ENCODE peak calls at places on chromosomes 3 and 15, in four cellular contexts. Y is HEK293T, C is K562, Z is GM12878. S is an unnamed sample.

GRCh38 chr15:99163271-99164062 is 58.6 kb downstream of the SYNM start:
- DNase-seq in C (no peak), Y (no peak), Z (no peak), S (no peak)

GRCh38 chr3:110198717-110199587 is 861.6 kb upstream of the DPPA4 start:
- DNase-seq in C (no peak), Y (no peak), Z (no peak), S (no peak)

GRCh38 chr3:162847511-162847910 is 1350.9 kb downstream of the OTOL1 start:
- DNase-seq in Y (no peak), C (no peak), Z (no peak), S (no peak)

GRCh38 chr3:66037986-66038369 is 740 bp downstream of the MAGI1 start:
- DNase-seq in Z (no peak), Y (peak), C (peak), S (no peak)

GRCh38 chr3:175608351-175608750 is 749.2 kb downstream of the NAALADL2 start:
- DNase-seq in Z (no peak), C (no peak), Y (no peak), S (no peak)

GRCh38 chr3:128190501-128190900 is 37.2 kb downstream of the EEFSEC start:
- DNase-seq in Z (no peak), Y (no peak), C (no peak), S (no peak)

GRCh38 chr15:70557506-70558258 is 205.7 kb downstream of the UACA start:
- DNase-seq in Y (no peak), Z (no peak), C (no peak), S (no peak)

GRCh38 chr15:89504166-89504565 is 7.8 kb upstream of the RHCG start:
- DNase-seq in Z (no peak), C (no peak), Y (no peak), S (no peak)

GRCh38 chr15:48427479-48427878 is 96.2 kb downstream of the DUT start:
- DNase-seq in Z (no peak), Y (no peak), C (no peak), S (no peak)

GRCh38 chr15:74632601-74633000 is 17.0 kb downstream of the CLK3 start:
- DNase-seq in Z (no peak), C (no peak), Y (no peak), S (no peak)

GRCh38 chr15:36785396-36785795 is 206.0 kb downstream of the CDIN1 start:
- DNase-seq in C (no peak), Y (no peak), Z (no peak), S (peak)

GRCh38 chr3:120418446-120418845 is 32.3 kb downstream of the FSTL1 start:
- DNase-seq in Z (no peak), Y (no peak), C (no peak), S (no peak)

GRCh38 chr15:78102741-78103140 is 10.4 kb downstream of the SH2D7 start:
- DNase-seq in Y (no peak), Z (no peak), C (no peak), S (no peak)

GRCh38 chr3:168889666-168890065 is 773.8 kb downstream of the MECOM start:
- DNase-seq in Y (no peak), C (no peak), Z (no peak), S (peak)

GRCh38 chr15:74036271-74037170 is 42.0 kb downstream of the PML start:
- DNase-seq in Z (no peak), Y (peak), C (peak), S (peak)

GRCh38 chr3:49170744-49171118 is 667 bp upstream of the KLHDC8B start:
- DNase-seq in C (no peak), Y (no peak), Z (no peak), S (no peak)

GRCh38 chr15:89954541-89954940 is 41.8 kb upstream of the ARPIN start:
- DNase-seq in Z (no peak), Y (no peak), C (no peak), S (no peak)

GRCh38 chr3:171516765-171517164 is 56.6 kb upstream of the TNIK start:
- DNase-seq in Z (no peak), Y (no peak), C (no peak), S (no peak)

GRCh38 chr15:77855871-77856270 is 221.6 kb downstream of the TBC1D2B start:
- DNase-seq in C (no peak), Y (no peak), Z (no peak), S (no peak)

GRCh38 chr3:14847613-14848541 is 29.1 kb downstream of the FGD5 start:
- DNase-seq in Z (no peak), Y (no peak), C (peak), S (no peak)

GRCh38 chr3:36911990-36912804 is 32.7 kb downstream of the TRANK1 start:
- DNase-seq in Y (no peak), Z (peak), C (no peak), S (peak)

GRCh38 chr15:46091860-46092450 is 457.1 kb downstream of the SQOR start:
- DNase-seq in Y (peak), C (peak), Z (no peak), S (peak)

GRCh38 chr15:58434334-58434888 is 2.6 kb downstream of the LIPC start:
- DNase-seq in Z (no peak), C (no peak), Y (no peak), S (no peak)

GRCh38 chr3:58102976-58103447 is 94.8 kb downstream of the FLNB start:
- DNase-seq in Z (no peak), Y (no peak), C (no peak), S (peak)

GRCh38 chr3:26840272-26840870 is 217.8 kb downstream of the LRRC3B start:
- DNase-seq in Z (no peak), Y (no peak), C (no peak), S (no peak)

GRCh38 chr3:194266658-194267005 is 84.5 kb downstream of the CPN2 start:
- DNase-seq in Y (no peak), C (no peak), Z (no peak), S (no peak)

GRCh38 chr3:65636326-65636725 is 402.4 kb downstream of the MAGI1 start:
- DNase-seq in C (no peak), Y (no peak), Z (no peak), S (no peak)

GRCh38 chr3:129211772-129212171 is 28.1 kb upstream of the CNBP start:
- DNase-seq in C (peak), Z (no peak), Y (peak), S (peak)

GRCh38 chr15:73226064-73226463 is 142.7 kb downstream of the HCN4 start:
- DNase-seq in C (no peak), Z (no peak), Y (no peak), S (no peak)

GRCh38 chr15:64006642-64007041 is 39.6 kb downstream of the DAPK2 start:
- DNase-seq in Y (no peak), C (no peak), Z (no peak), S (no peak)

GRCh38 chr3:187813198-187813597 is 67.9 kb upstream of the BCL6 start:
- DNase-seq in Z (no peak), C (no peak), Y (no peak), S (no peak)

GRCh38 chr3:81033185-81033584 is 728.3 kb downstream of the GBE1 start:
- DNase-seq in Y (no peak), C (no peak), Z (no peak), S (no peak)

GRCh38 chr15:65772909-65773308 is 19.2 kb downstream of the DENND4A start:
- DNase-seq in Y (no peak), Z (no peak), C (no peak), S (no peak)

GRCh38 chr15:35194296-35194695 is 109.2 kb upstream of the NANOGP8 start:
- DNase-seq in Z (no peak), C (no peak), Y (no peak), S (no peak)

DNA sequence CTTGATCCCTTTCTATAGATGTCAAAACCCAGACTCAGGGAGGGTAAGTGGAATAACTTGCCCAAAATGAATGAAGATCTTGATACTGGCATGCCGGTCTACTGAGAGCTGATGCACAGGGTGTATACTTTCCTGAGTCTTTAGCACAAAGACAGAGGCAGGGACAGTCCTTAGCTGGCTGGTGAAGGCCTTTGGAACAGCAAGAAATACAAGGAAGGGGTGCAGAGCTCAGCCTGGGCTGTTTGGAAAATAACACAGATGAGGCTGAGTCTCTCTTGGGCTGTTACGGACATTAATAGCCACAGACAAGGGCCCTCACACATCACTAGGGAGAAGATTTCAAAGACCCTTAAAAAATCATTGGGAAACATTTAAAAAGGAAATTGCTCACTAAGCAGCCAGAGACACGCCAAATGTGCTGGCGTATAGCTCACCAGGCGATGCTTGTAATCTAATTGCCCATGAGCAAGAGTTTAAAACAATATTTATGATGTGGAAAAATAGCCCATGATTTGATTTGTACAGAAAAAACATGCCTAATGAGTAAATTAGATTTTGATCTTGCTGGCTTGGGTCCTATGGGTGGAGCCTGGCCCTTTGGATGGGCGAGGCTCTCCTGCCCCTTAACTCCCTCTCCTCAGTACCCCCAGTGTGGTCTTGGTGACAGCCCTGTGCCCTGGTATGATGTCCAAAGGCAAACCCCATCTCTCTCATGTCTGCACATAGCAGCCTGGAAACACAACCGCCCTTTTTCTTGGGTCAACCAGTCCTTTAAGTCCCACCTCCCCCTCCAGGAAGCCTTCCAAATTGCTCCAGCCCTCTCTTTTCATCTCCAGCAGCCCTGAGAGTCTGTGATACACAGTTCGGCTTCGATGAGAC is 81.8 kb upstream of the MRPS22 start:
- DNase-seq in Y (no peak), Z (no peak), C (no peak), S (no peak)
- TF ChIP-seq TARDBP in Y (no peak), Z (no peak), C (no peak), S (no peak)

DNA sequence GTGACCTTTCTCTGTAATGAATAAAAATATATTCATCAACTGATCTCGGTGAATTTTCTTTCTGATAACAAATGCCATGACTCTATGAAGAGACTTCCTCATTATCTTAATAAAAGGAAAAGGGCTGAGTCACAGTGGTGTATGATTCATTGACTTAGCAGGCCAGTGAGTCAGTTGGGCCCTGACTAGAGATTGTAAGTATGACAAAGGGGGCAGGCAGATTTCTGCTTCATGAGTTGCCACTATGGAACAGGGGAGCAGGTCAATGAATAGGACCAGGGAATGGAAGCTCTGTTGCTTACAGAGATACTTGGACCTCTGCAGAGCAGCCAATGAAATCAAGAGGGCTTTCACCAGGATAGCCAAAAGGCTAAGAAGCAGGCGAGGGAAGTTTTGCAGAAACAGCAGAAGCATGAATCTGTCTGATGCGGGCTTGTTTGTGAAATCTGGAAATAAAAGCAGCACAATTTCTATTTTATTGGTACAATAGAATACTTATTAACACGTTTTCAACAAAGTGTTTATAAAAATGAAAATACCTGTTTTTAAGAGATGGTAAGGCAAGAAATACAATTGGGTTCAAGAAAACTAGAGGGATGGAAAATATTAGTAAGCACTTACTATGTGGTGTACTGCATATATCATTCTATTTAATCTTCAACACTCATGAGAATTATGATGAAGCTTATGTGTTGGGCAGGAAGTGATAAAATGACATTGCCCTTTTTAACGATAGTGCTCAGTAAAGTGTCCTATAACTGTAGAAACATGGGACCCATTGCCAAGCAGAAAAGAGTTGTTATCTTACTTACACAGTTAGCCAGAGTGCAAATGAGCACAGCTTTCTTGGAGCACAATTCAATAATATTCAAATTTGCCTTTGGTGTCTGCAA is 169.8 kb upstream of the MYRIP start:
- DNase-seq in Z (no peak), Y (no peak), C (peak), S (peak)
- TF ChIP-seq TARDBP in Z (no peak), Y (no peak), C (no peak), S (no peak)

DNA sequence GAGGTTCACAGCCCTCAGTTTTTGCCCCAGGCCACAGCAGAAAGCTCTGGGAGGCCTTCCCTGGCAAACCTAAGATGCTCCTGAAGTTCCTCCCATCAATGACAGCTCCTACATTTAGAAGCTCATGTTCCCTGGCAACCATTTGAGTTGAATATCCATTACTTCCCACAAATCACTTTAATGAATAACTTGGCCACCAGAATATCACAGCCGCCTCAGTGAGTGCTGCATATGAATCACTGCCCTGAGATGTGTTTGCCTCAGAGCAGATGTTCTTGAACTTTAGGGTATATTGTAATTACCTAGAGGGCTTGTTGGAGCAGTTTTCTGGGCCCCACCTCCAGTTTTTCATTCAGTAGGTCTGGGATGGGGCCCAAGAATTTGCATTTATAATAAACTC is 27.4 kb downstream of the SLCO2A1 start:
- DNase-seq in C (no peak), Z (no peak), Y (no peak), S (no peak)
- TF ChIP-seq TARDBP in C (no peak), Z (no peak), Y (no peak), S (no peak)

DNA sequence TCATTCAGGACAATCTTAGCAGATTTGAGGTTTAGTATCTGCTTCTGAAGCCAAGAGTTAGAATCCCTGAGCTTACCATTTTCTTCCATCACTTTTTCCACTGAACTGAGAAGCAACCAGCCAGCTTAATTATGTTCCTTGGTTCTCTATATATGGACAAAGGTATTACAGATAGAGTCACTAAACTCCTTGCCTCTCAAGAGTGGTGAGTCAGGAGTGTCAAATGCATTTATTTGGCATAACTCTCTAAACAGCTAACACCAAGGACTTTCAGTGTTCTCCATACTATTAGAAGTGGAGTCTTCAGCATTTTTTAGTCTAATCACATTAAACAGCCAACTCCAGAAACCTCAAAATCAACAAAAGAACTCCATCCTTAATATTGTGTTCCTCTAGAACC is 239.3 kb downstream of the ALCAM start:
- DNase-seq in Z (no peak), Y (no peak), C (no peak), S (no peak)
- TF ChIP-seq TARDBP in Z (no peak), Y (no peak), C (no peak), S (no peak)

GRCh38 chr3:51968175-51968681 is 974 bp upstream of the PCBP4 start:
- DNase-seq in Y (no peak), Z (no peak), C (no peak), S (peak)

GRCh38 chr3:51966016-51966415 is 1.2 kb downstream of the PCBP4 start:
- DNase-seq in C (no peak), Y (no peak), Z (no peak), S (no peak)

GRCh38 chr3:51966486-51966885 is 768 bp downstream of the PCBP4 start:
- DNase-seq in Y (no peak), C (no peak), Z (no peak), S (no peak)

GRCh38 chr3:51967384-51968174 is at the start of gene PCBP4:
- DNase-seq in Y (peak), Z (no peak), C (peak), S (peak)

GRCh38 chr3:51966941-51967383 is 292 bp downstream of the PCBP4 start:
- DNase-seq in C (no peak), Y (no peak), Z (no peak), S (no peak)
- TF ChIP-seq TARDBP in C (no peak), Y (no peak), Z (no peak), S (no peak)

GRCh38 chr3:42772670-42773408 is at the start of gene CCDC13:
- DNase-seq in Z (peak), C (peak), Y (peak), S (no peak)

GRCh38 chr3:42780892-42781700 is 8.0 kb upstream of the CCDC13 start:
- DNase-seq in Z (peak), Y (peak), C (peak), S (peak)

GRCh38 chr3:42773409-42773751 is 327 bp upstream of the CCDC13 start:
- DNase-seq in Z (no peak), Y (no peak), C (no peak), S (no peak)

GRCh38 chr3:42780398-42780797 is 7.3 kb upstream of the CCDC13 start:
- DNase-seq in Z (no peak), Y (no peak), C (no peak), S (no peak)

GRCh38 chr3:42778644-42779043 is 5.6 kb upstream of the CCDC13 start:
- DNase-seq in Z (no peak), C (no peak), Y (no peak), S (no peak)
- TF ChIP-seq TARDBP in Z (no peak), C (no peak), Y (no peak), S (no peak)

GRCh38 chr3:16481570-16481897 is 32.0 kb downstream of the RFTN1 start:
- DNase-seq in Y (no peak), Z (no peak), C (no peak), S (no peak)

GRCh38 chr3:16482194-16482769 is 31.2 kb downstream of the RFTN1 start:
- DNase-seq in Z (no peak), Y (no peak), C (no peak), S (no peak)

GRCh38 chr3:16482770-16483531 is 30.5 kb downstream of the RFTN1 start:
- DNase-seq in C (no peak), Y (peak), Z (no peak), S (no peak)

GRCh38 chr3:16478516-16478915 is 35.0 kb downstream of the RFTN1 start:
- DNase-seq in Y (no peak), C (no peak), Z (no peak), S (no peak)

GRCh38 chr3:16480861-16481569 is 32.5 kb downstream of the RFTN1 start:
- DNase-seq in Y (no peak), C (no peak), Z (no peak), S (no peak)
- TF ChIP-seq TARDBP in Y (no peak), C (no peak), Z (no peak), S (no peak)

GRCh38 chr3:115655761-115656282 is 32.5 kb downstream of the GAP43 start:
- DNase-seq in Y (no peak), C (no peak), Z (no peak), S (no peak)

GRCh38 chr3:115658337-115659181 is 35.2 kb downstream of the GAP43 start:
- DNase-seq in Y (peak), C (peak), Z (no peak), S (peak)

GRCh38 chr3:115658032-115658336 is 34.7 kb downstream of the GAP43 start:
- DNase-seq in C (no peak), Y (no peak), Z (no peak), S (no peak)

GRCh38 chr3:115659253-115659652 is 35.9 kb downstream of the GAP43 start:
- DNase-seq in C (no peak), Y (no peak), Z (no peak), S (no peak)

DNA sequence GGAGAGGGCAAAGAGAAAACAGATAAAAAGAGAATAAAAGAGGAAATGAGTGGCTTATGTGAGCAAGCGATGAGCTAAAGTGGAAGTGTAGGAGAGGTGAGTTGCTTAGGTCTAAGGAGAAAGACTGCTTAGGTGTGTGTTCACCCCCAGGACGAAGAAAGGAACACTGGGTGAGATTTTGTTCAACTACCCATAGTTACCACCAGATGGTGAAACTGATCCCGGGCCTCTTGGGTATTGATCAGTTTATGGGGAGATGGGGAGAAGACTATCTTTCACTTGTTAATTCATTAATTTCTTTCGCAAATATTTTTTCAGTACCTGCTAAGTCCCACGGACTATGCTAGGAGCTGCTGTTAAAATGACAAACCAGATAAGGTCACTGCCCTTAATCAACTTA is 33.9 kb downstream of the GAP43 start:
- DNase-seq in Y (no peak), Z (no peak), C (no peak), S (no peak)
- TF ChIP-seq TARDBP in Y (no peak), Z (no peak), C (no peak), S (no peak)

S was measured in HepG2.